ENCODE peak calls at places on chromosomes 11 and 22, in five cellular contexts. A, J, C, G and Q are unnamed samples. For H3K9me3, the result is how much of the 10 kb centered on the place peaks cover.

GRCh38 chr22:32511776-32512175 is 37.2 kb downstream of the FBXO7 start:
- DNase-seq in G (no peak), J (no peak), A (no peak), C (no peak), Q (no peak)

GRCh38 chr11:50155508-50155907 is 122.8 kb downstream of the OR4C45 start:
- DNase-seq in J (no peak), A (no peak), G (no peak), C (no peak), Q (no peak)

GRCh38 chr11:85663080-85663729 is 1.7 kb downstream of the CREBZF start:
- DNase-seq in G (no peak), C (no peak), J (no peak), A (no peak), Q (no peak)

GRCh38 chr11:109424893-109425292 is 2.9 kb downstream of the C11orf87 start:
- DNase-seq in G (peak), A (no peak), C (no peak), J (no peak), Q (no peak)

GRCh38 chr11:60924110-60924905 is at the start of gene TMEM132A:
- DNase-seq in A (peak), C (peak), J (peak), G (peak), Q (peak)

GRCh38 chr22:45540122-45540521 is 37.4 kb downstream of the FBLN1 start:
- DNase-seq in G (no peak), A (no peak), J (no peak), C (no peak), Q (no peak)

GRCh38 chr11:124725719-124726105 is 14.0 kb upstream of the NRGN start:
- DNase-seq in A (no peak), G (no peak), J (no peak), C (no peak), Q (no peak)

GRCh38 chr11:118258410-118258809 is 5.7 kb downstream of the MPZL2 start:
- DNase-seq in C (no peak), A (no peak), G (no peak), J (no peak), Q (no peak)

GRCh38 chr11:2122222-2122906 is 16.8 kb downstream of the IGF2 start:
- DNase-seq in G (no peak), C (no peak), J (no peak), A (no peak), Q (no peak)

GRCh38 chr22:28907311-28908008 is 24.1 kb downstream of the ZNRF3 start:
- DNase-seq in A (no peak), G (no peak), C (peak), J (no peak), Q (no peak)

GRCh38 chr11:74520927-74521665 is 27.6 kb upstream of the LIPT2 start:
- DNase-seq in G (peak), C (no peak), J (no peak), A (no peak), Q (no peak)

GRCh38 chr22:30767656-30768055 is 73.0 kb downstream of the OSBP2 start:
- DNase-seq in G (no peak), A (no peak), J (no peak), C (no peak), Q (no peak)

GRCh38 chr22:20205964-20206708 is 55.3 kb upstream of the CCDC188 start:
- DNase-seq in G (peak), C (no peak), J (peak), A (peak), Q (peak)

GRCh38 chr11:82305123-82305522 is 428.5 kb downstream of the FAM181B start:
- DNase-seq in C (no peak), J (no peak), A (no peak), G (no peak), Q (no peak)

DNA sequence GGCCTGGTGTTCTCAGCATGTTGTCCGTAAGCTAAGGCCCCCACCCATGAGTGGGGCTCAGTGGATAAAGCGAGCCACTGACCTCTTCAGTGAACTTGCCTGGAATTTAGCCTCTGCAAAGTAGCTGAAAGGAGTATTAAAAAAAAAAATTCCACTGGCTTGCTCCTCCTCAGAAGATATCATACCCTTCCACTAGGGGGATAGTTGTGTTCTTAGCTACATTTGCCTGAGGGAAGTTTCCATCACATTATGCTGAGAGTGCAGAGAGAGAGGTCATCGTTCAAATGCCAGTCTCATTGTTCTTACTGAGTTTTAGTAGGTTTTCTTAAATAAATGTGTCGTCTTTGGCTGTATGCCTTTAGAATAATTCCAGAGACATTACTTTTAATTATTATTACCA is 879.7 kb downstream of the JRKL start:
- DNase-seq in G (no peak), C (no peak), A (no peak), J (no peak), Q (no peak)
- TF ChIP-seq CTCF in G (no peak), C (peak), A (no peak), J (no peak), Q (peak)

GRCh38 chr22:48267681-48268080 is 1505.2 kb downstream of the TBC1D22A start:
- DNase-seq in J (no peak), G (no peak), A (no peak), C (no peak), Q (no peak)
- H3K9me3 ChIP-seq in J (under half), G (under half), A (under half), C (under half), Q (under half)

GRCh38 chr11:76147106-76147735 is 59.1 kb downstream of the WNT11 start:
- DNase-seq in G (no peak), A (no peak), C (no peak), J (no peak), Q (no peak)
- TF ChIP-seq CTCF in G (no peak), A (no peak), C (no peak), J (no peak), Q (no peak)

DNA sequence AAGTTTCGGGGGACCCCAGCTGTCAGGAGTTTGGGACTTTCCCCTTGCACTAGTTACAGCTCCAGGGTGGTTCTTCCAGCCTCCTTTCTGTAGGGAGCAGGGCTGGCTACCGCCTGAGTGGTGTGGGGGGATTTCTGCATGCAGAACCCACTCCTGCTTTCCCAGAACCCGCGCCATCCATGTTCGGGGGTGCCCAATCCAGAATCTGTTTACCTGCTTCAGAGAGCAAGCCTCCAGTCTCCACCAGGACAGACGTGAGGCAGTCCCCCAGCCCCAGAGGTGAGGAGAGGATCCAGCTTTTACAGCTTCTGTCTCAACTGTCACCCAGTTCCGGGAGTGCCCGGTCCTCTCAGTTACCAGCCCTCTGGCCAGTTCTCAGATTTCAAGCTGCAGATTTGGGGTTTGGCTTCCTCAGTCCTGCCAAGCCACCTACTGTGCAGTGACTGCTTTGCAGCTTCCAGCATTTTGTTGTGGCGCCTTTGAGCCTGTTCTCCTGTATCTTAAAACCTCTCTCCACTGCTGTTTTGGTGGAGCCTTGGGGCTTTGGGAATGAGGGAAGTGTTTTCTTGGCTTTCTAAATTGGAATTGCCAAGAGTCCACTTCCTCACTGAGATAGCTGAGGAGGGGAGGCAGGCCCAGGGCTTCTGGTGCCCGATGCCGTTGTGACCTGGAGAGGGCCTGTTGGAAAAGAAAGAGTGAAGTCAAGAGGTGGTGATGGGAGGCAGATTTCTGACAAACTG is 513.2 kb downstream of the TBC1D22A start:
- DNase-seq in C (no peak), A (no peak), J (no peak), G (no peak), Q (no peak)
- H3K9me3 ChIP-seq in C (under half), A (under half), J (under half), G (under half), Q (under half)

DNA sequence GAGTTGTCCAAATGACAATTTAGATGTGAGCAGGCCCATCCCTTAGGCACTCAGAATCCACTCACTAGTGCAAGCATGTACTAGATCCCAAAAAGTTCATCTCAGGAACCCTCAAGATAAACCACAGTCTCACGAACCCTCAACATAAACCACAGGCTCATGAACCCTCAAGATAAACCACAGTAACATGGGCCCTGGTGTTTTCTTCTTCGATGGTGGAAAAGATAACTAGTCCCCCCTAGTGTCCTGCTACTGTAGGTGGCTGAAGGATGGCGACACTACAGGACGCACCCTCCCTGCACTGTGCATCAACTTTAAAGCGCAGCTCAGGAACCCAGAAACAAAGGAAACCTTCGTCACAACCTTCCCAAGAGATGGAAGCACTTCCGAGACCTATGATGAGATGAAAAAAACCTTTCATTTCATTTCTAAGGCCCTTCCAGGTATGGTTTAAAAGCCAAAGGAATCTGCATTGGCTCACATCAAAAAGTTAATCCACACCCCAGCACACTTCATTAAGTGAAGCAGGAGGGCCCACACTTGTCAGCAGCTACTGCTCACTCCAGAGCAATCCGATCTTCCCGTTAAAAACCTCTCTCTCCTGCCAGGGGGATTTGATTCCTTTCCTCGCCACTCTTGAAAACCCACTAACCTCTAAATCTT is 2.4 kb downstream of the LARGE1 start:
- DNase-seq in C (no peak), G (no peak), J (no peak), A (no peak), Q (no peak)
- TF ChIP-seq CTCF in C (no peak), G (no peak), J (peak), A (peak), Q (peak)

DNA sequence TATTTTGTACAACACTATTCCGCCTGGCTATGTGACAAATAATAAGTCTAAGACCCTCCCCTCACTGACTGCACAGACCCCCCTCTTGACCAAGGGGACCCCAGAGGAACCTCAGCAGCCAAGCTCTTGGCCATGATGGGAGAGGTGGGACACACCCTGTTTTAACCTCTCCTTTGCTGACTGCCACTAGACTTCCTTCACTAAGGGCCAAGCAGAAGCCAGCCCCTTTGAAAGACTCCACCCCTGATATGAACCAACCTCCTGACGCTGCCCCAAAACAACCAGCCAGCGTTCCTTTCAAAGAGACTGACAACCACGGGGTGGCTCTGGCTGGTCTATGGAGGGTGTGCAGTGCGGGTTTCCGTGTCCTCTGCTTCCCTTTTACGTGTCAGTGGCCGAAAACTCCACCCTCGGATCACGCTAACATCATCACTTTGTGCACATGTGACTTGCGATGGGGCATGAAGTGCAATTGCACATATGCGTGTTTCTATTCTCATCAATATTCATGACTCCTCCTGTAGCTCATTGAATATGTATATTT is 643.8 kb downstream of the TBC1D22A start:
- DNase-seq in A (no peak), C (no peak), J (no peak), G (no peak), Q (no peak)
- H3K9me3 ChIP-seq in A (under half), C (under half), J (under half), G (under half), Q (under half)

GRCh38 chr11:23112390-23112789 is 252.1 kb upstream of the CCDC179 start:
- DNase-seq in C (no peak), J (no peak), G (no peak), A (no peak), Q (no peak)

GRCh38 chr11:23112987-23113886 is 253.0 kb upstream of the CCDC179 start:
- DNase-seq in J (peak), A (no peak), C (peak), G (peak), Q (no peak)

DNA sequence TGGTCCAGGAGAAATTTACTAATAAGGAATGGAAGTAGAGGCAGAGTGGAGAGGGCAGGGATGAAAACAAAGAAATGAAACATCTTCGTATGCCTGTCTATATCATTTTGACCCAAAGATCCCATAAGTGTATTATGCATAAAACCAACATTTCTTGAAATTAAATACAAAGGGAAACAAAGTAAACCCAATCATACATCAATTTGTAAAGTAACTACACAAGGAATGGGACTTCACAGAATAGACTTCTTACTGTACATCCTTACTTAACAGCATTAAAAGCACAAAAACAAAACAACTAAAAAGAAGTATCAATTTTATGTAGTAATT is 253.6 kb upstream of the CCDC179 start:
- DNase-seq in J (no peak), A (no peak), C (no peak), G (no peak), Q (no peak)
- TF ChIP-seq CTCF in J (no peak), A (no peak), C (no peak), G (no peak), Q (no peak)

GRCh38 chr11:134480129-134480652 is 68.1 kb upstream of the B3GAT1 start:
- DNase-seq in G (no peak), J (no peak), A (no peak), C (no peak), Q (no peak)
- H3K9me3 ChIP-seq in G (under half), J (under half), A (under half), C (under half), Q (under half)

GRCh38 chr11:133930767-133931448 is 25.9 kb downstream of the IGSF9B start:
- DNase-seq in A (no peak), J (peak), C (peak), G (peak), Q (no peak)
- TF ChIP-seq CTCF in A (no peak), J (peak), C (peak), G (peak), Q (no peak)

GRCh38 chr11:3964056-3964455 is 108.6 kb downstream of the STIM1 start:
- DNase-seq in J (no peak), A (no peak), G (no peak), C (no peak), Q (no peak)
- H3K9me3 ChIP-seq in J (under half), A (under half), G (under half), C (under half), Q (under half)